ENCODE peak calls at places on chromosomes 4 and X, in six cellular contexts. A is heart left ventricle, C is suprapubic skin, H is AG09319, G is esophagus squamous epithelium, P is MCF 10A. T is an unnamed sample.

GRCh38 chrX:42739771-42740170 is 38.2 kb downstream of the PPP1R2C start:
- DNase-seq in A (no peak), C (no peak), H (no peak), G (no peak), P (no peak), T (no peak)

GRCh38 chr4:110869114-110869513 is 246.2 kb upstream of the PITX2 start:
- DNase-seq in A (no peak), C (no peak), H (no peak), G (no peak), P (no peak), T (no peak)

GRCh38 chrX:133364201-133364600 is 51.1 kb downstream of the GPC4 start:
- DNase-seq in A (no peak), C (no peak), H (no peak), G (no peak), P (no peak), T (no peak)

GRCh38 chr4:125198916-125199315 is 115.8 kb upstream of the FAT4 start:
- DNase-seq in A (no peak), C (no peak), H (no peak), G (no peak), P (peak; percentile 50), T (no peak)

GRCh38 chr4:175435437-175435836 is 376.6 kb downstream of the GPM6A start:
- DNase-seq in A (no peak), C (no peak), H (peak; percentile 72), G (no peak), P (no peak), T (no peak)

GRCh38 chr4:2292679-2293108 is 30.8 kb upstream of the MXD4 start:
- DNase-seq in A (no peak), C (peak; percentile 32), H (no peak), G (no peak), P (no peak), T (no peak)

GRCh38 chrX:2371026-2371778 is 129.6 kb downstream of the DHRSX start:
- DNase-seq in A (no peak), C (no peak), H (no peak), G (no peak), P (no peak), T (no peak)

GRCh38 chr4:171639540-171639939 is 173.7 kb upstream of the GALNTL6 start:
- DNase-seq in A (no peak), C (no peak), H (no peak), G (no peak), P (no peak), T (no peak)

GRCh38 chr4:17921451-17921850 is 100.1 kb downstream of the LCORL start:
- DNase-seq in A (no peak), C (no peak), H (no peak), G (no peak), P (no peak), T (no peak)

GRCh38 chrX:132022115-132022862 is 813 bp upstream of the STK26 start:
- DNase-seq in A (no peak), C (peak; percentile 61), H (no peak), G (no peak), P (peak; percentile 37), T (no peak)

GRCh38 chr4:98639523-98639922 is 18.9 kb downstream of the TSPAN5 start:
- DNase-seq in A (no peak), C (no peak), H (no peak), G (no peak), P (no peak), T (no peak)

GRCh38 chr4:95267081-95267480 is 281.7 kb downstream of the UNC5C start:
- DNase-seq in A (no peak), C (no peak), H (no peak), G (no peak), P (peak; percentile 38), T (no peak)

GRCh38 chrX:41386222-41386990 is 52.4 kb downstream of the DDX3X start:
- DNase-seq in A (no peak), C (no peak), H (no peak), G (no peak), P (peak; percentile 6), T (no peak)

GRCh38 chr4:147479817-147480216 is 1.1 kb upstream of the EDNRA start:
- DNase-seq in A (peak; percentile 53), C (peak; percentile 64), H (no peak), G (no peak), P (peak; percentile 91), T (no peak)

GRCh38 chr4:1539132-1539755 is 133.0 kb upstream of the NKX1-1 start:
- DNase-seq in A (peak; percentile 21), C (no peak), H (no peak), G (no peak), P (no peak), T (no peak)

GRCh38 chrX:63784902-63785692 is at the start of gene ARHGEF9:
- DNase-seq in A (peak; percentile 31), C (no peak), H (no peak), G (no peak), P (no peak), T (no peak)

GRCh38 chrX:56738670-56739069 is 9.6 kb downstream of the NBDY start:
- DNase-seq in A (no peak), C (no peak), H (no peak), G (no peak), P (no peak), T (no peak)

GRCh38 chrX:53235566-53235965 is 10.6 kb upstream of the KDM5C start:
- DNase-seq in A (no peak), C (no peak), H (no peak), G (no peak), P (no peak), T (no peak)

GRCh38 chr4:106210021-106210420 is 106.0 kb downstream of the TBCK start:
- DNase-seq in A (no peak), C (no peak), H (no peak), G (no peak), P (no peak), T (no peak)

GRCh38 chr4:113350576-113350975 is 301.1 kb downstream of the ANK2 start:
- DNase-seq in A (no peak), C (no peak), H (no peak), G (no peak), P (no peak), T (no peak)

GRCh38 chr4:24743931-24744330 is 51.4 kb upstream of the SOD3 start:
- DNase-seq in A (no peak), C (no peak), H (no peak), G (no peak), P (no peak), T (no peak)

GRCh38 chr4:21177092-21177491 is 476.8 kb downstream of the PACRGL start:
- DNase-seq in A (no peak), C (no peak), H (no peak), G (no peak), P (no peak), T (no peak)

GRCh38 chr4:23945521-23946017 is 55.7 kb upstream of the PPARGC1A start:
- DNase-seq in A (peak; percentile 42), C (peak; percentile 85), H (no peak), G (no peak), P (peak; percentile 65), T (no peak)

GRCh38 chr4:95204873-95205272 is 343.9 kb downstream of the UNC5C start:
- DNase-seq in A (no peak), C (no peak), H (no peak), G (no peak), P (peak; percentile 47), T (no peak)

GRCh38 chrX:39966186-39966585 is 131.6 kb downstream of the BCOR start:
- DNase-seq in A (no peak), C (no peak), H (no peak), G (no peak), P (no peak), T (no peak)

GRCh38 chr4:147693202-147693601 is 9.2 kb upstream of the PRMT9 start:
- DNase-seq in A (no peak), C (no peak), H (no peak), G (no peak), P (no peak), T (no peak)

GRCh38 chr4:86919824-86920223 is 15.0 kb upstream of the AFF1 start:
- DNase-seq in A (no peak), C (no peak), H (no peak), G (no peak), P (no peak), T (no peak)

GRCh38 chr4:169933531-169933930 is 92.7 kb downstream of the MFAP3L start:
- DNase-seq in A (no peak), C (no peak), H (no peak), G (no peak), P (no peak), T (no peak)

GRCh38 chr4:40056722-40057539 is at the start of gene N4BP2:
- DNase-seq in A (peak; percentile 90), C (peak; percentile 88), H (peak; percentile 44), G (peak; percentile 34), P (peak; percentile 96), T (peak; percentile 75)

GRCh38 chr4:48944252-48944651 is 37.7 kb upstream of the OCIAD2 start:
- DNase-seq in A (no peak), C (no peak), H (no peak), G (no peak), P (peak; percentile 95), T (no peak)

GRCh38 chr4:89949782-89950387 is 55.2 kb downstream of the MMRN1 start:
- DNase-seq in A (no peak), C (no peak), H (no peak), G (no peak), P (peak; percentile 21), T (no peak)
- TF ChIP-seq CTCF in A (peak; percentile 29), C (no peak), H (peak; percentile 2), G (peak; percentile 35), P (peak; percentile 32), T (peak; percentile 16)

DNA sequence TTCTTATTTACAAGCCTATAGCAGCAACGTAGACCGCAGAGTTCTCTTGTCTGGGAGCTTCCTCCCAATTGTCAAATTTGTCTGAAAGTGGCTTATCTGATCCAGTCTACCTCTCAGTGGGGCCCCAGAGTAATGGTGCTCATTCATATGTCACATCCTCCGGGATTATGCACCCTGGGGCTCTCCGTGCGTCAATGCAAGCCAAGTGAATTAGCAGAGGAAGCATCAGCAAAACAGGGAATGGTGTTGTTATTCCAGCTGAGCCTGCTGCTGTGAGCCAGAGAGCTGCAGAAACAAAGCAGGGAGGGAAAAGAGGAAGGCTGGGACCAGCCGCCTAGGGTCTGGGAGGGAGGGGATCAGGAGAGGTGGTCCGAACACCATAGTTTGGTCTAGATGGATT is 95.3 kb downstream of the CLNK start:
- DNase-seq in A (no peak), C (no peak), H (no peak), G (no peak), P (no peak), T (no peak)
- TF ChIP-seq CTCF in A (no peak), C (no peak), H (no peak), G (no peak), P (no peak), T (no peak)

DNA sequence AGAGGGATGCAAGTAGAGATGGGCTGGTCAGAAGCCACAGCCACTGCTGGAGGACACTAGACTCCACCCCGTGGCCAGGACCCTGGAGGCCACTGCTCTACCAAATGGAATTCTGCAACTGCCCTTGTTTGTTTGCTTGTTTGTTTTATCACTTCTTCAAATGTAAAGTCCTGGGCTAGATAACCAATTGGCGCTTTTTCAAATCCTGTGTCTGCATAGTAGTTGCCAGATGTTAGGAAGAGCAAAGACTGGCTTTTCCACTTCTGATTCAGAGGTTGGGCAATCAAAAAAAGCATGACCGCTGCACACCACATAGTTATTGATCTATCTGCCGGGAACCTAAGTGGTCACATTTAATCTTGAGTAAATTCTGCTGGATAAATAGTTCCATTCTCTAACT is 255.2 kb upstream of the SFRP2 start:
- DNase-seq in A (no peak), C (no peak), H (peak; percentile 10), G (no peak), P (no peak), T (no peak)
- TF ChIP-seq CTCF in A (no peak), C (no peak), H (no peak), G (no peak), P (no peak), T (no peak)

GRCh38 chrX:115563633-115564182 is 2.7 kb downstream of the PLS3 start:
- DNase-seq in A (no peak), C (no peak), H (no peak), G (no peak), P (no peak), T (no peak)
- TF ChIP-seq CTCF in A (no peak), C (no peak), H (no peak), G (no peak), P (no peak), T (no peak)

T was measured in right atrium auricular region.